ENCODE peak calls at places on chromosomes 13 and 19, in ten cellular contexts. W, M, O, Q, Y, F, G, H, N and V are unnamed samples.

GRCh38 chr13:95160112-95160906 is 140.9 kb downstream of the ABCC4 start:
- DNase-seq in O (no peak), N (no peak), W (no peak), Y (peak; percentile 52), M (peak; percentile 15), G (no peak), H (no peak), F (no peak), Q (no peak), V (no peak)

GRCh38 chr19:38706792-38707511 is 37.3 kb downstream of the CAPN12 start:
- DNase-seq in Y (no peak), W (no peak), H (no peak), G (peak; percentile 55), F (no peak), N (no peak), O (no peak), M (no peak), Q (no peak), V (no peak)

GRCh38 chr13:49441312-49441711 is 2.6 kb downstream of the CAB39L start:
- DNase-seq in M (no peak), F (no peak), Y (no peak), Q (no peak), G (no peak), N (no peak), W (no peak), H (no peak), O (no peak), V (no peak)

GRCh38 chr13:105611424-105611823 is 924.0 kb downstream of the EFNB2 start:
- DNase-seq in Y (peak; percentile 22), W (no peak), G (no peak), Q (no peak), H (no peak), M (peak; percentile 85), O (no peak), F (no peak), N (peak; percentile 15), V (peak; percentile 34)

GRCh38 chr19:43595999-43596841 is at the start of the genes IRGQ and ZNF576:
- DNase-seq in Q (peak; percentile 100), M (peak; percentile 100), W (peak; percentile 100), Y (peak; percentile 99), O (peak; percentile 100), G (peak; percentile 100), F (peak; percentile 100), N (peak; percentile 99), H (peak; percentile 99), V (peak; percentile 99)

GRCh38 chr13:48567521-48568331 is 34.8 kb upstream of the RCBTB2 start:
- DNase-seq in N (peak; percentile 25), H (peak; percentile 71), G (no peak), O (no peak), W (no peak), Q (peak; percentile 41), M (peak; percentile 39), F (peak; percentile 43), Y (peak; percentile 33), V (peak; percentile 65)

GRCh38 chr19:4504874-4505569 is 13.3 kb downstream of the PLIN4 start:
- DNase-seq in Q (no peak), W (no peak), M (no peak), O (no peak), G (no peak), N (peak; percentile 49), F (no peak), Y (no peak), H (no peak), V (no peak)

GRCh38 chr19:7869910-7870511 is 4.2 kb downstream of the PRR36 start:
- DNase-seq in H (peak; percentile 96), G (peak; percentile 92), F (peak; percentile 68), O (peak; percentile 86), Q (peak; percentile 29), W (peak; percentile 46), M (peak; percentile 28), Y (no peak), N (peak; percentile 21), V (peak; percentile 44)

GRCh38 chr13:95652244-95652764 is 7.8 kb upstream of the DZIP1 start:
- DNase-seq in M (no peak), H (no peak), W (no peak), F (no peak), G (no peak), O (no peak), Q (no peak), N (no peak), Y (no peak), V (no peak)

GRCh38 chr19:28508666-28509065 is 704.3 kb downstream of the UQCRFS1 start:
- DNase-seq in Y (no peak), H (no peak), N (no peak), M (no peak), G (no peak), F (no peak), Q (no peak), W (no peak), O (no peak), V (no peak)

GRCh38 chr13:50122465-50122864 is 107.2 kb downstream of the KCNRG start:
- DNase-seq in W (no peak), M (no peak), G (no peak), F (no peak), O (no peak), Y (no peak), H (no peak), N (no peak), Q (no peak), V (no peak)

GRCh38 chr19:58217069-58217481 is 11.6 kb upstream of the ZNF544 start:
- DNase-seq in G (no peak), Y (no peak), M (no peak), N (no peak), Q (no peak), H (no peak), O (no peak), F (no peak), W (no peak), V (no peak)

GRCh38 chr19:45507864-45508680 is 793 bp downstream of the VASP start:
- DNase-seq in N (no peak), W (peak; percentile 65), Y (no peak), F (peak; percentile 50), H (peak; percentile 61), M (no peak), Q (no peak), O (peak; percentile 88), G (peak; percentile 80), V (peak; percentile 31)

GRCh38 chr13:48234652-48235099 is 1.7 kb downstream of the ITM2B start:
- DNase-seq in F (no peak), O (no peak), H (no peak), Q (no peak), Y (no peak), W (no peak), M (peak; percentile 23), N (no peak), G (no peak), V (peak; percentile 37)

GRCh38 chr19:52923782-52924593 is 760 bp upstream of the ZNF888 start:
- DNase-seq in Y (peak; percentile 45), Q (peak; percentile 63), H (peak; percentile 16), M (peak; percentile 19), G (peak; percentile 68), N (peak; percentile 48), O (peak; percentile 85), F (peak; percentile 66), W (peak; percentile 38), V (peak; percentile 70)

GRCh38 chr19:31350693-31351211 is 1.5 kb upstream of the TSHZ3 start:
- DNase-seq in G (peak; percentile 72), N (peak; percentile 35), W (peak; percentile 48), F (peak; percentile 43), Q (peak; percentile 65), O (no peak), M (peak; percentile 67), H (peak; percentile 47), Y (peak; percentile 53), V (peak; percentile 49)

GRCh38 chr19:7788933-7789323 is 25.9 kb downstream of the CLEC4M start:
- DNase-seq in Q (no peak), F (no peak), N (no peak), H (no peak), M (no peak), W (no peak), O (no peak), G (no peak), Y (no peak), V (no peak)

GRCh38 chr13:38875186-38875875 is 115.3 kb downstream of the STOML3 start:
- DNase-seq in Y (no peak), W (no peak), Q (no peak), H (no peak), M (no peak), O (no peak), F (no peak), N (no peak), G (no peak), V (no peak)

DNA sequence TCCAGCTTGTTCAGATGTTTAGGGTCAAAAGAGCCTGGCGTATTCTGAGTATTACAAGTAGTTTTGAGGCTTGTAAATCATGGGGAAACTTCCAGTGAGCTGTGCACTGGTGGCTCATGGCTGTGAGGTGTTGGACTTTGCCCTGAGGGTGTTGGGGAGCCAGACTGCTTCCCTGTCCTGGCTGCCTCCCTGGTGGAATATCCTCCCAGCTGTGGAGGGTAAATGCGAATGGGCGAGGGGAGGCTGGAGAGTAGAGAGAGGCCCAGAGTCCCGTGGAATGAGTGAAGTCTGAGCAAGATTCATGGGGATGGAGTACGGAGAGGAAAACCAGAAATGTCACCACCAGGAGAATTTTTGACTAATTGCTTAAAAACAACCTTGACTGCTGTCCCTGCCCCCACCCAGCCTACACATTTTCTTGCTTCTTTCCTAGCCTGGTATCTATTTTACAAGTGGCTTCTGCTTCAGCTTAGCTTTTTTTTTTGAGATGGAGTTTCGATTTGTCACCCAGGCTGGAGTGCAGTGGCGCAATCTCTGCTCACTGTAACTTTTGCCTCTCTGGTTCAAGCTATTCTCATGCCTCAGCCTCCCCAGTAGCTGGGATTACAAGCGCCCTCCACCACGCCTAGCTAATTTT is 3.7 kb downstream of the SNRPA start:
- DNase-seq in G (no peak), Y (no peak), F (peak; percentile 60), N (peak; percentile 36), Q (no peak), M (no peak), W (no peak), H (peak; percentile 45), O (peak; percentile 73), V (no peak)
- H3K4me3 ChIP-seq in G (peak overlapping the region; percentile 28), Y (no peak overlapping the region), F (no peak overlapping the region), N (no peak overlapping the region), Q (no peak overlapping the region), M (no peak overlapping the region), W (no peak overlapping the region), H (no peak overlapping the region), O (no peak overlapping the region), V (peak overlapping the region; percentile 6)

GRCh38 chr13:96792188-96792587 is 202.1 kb downstream of the OXGR1 start:
- DNase-seq in M (no peak), Y (no peak), O (no peak), N (no peak), G (no peak), W (no peak), F (no peak), H (no peak), Q (no peak), V (no peak)
- TF ChIP-seq CTCF in M (no peak), Y (no peak), O (no peak), N (no peak), G (no peak), W (no peak), F (no peak), H (no peak), Q (no peak), V (no peak)

GRCh38 chr19:1270854-1271527 is 1.9 kb downstream of the CIRBP start:
- DNase-seq in Y (no peak), Q (no peak), M (no peak), O (no peak), N (no peak), F (no peak), G (no peak), H (no peak), W (no peak), V (no peak)
- H3K4me3 ChIP-seq in Y (peak overlapping the region; percentile 69), Q (peak overlapping the region; percentile 69), M (peak overlapping the region; percentile 84), O (no peak overlapping the region), N (peak overlapping the region; percentile 71), F (peak overlapping the region; percentile 83), G (peak overlapping the region; percentile 70), H (no peak overlapping the region), W (peak overlapping the region; percentile 65), V (peak overlapping the region; percentile 87)

GRCh38 chr13:84894749-84895148 is 904.5 kb downstream of the SLITRK6 start:
- DNase-seq in Q (no peak), G (peak; percentile 46), O (no peak), F (no peak), H (no peak), M (no peak), W (no peak), Y (no peak), N (no peak), V (no peak)
- TF ChIP-seq CTCF in Q (no peak), G (no peak), O (no peak), F (no peak), H (no peak), M (no peak), W (no peak), Y (no peak), N (no peak), V (no peak)